ENCODE peak calls at places on chromosomes 7 and 10, in ten cellular contexts. One of them, this sample, is unnamed.

GRCh38 chr10:30092151-30092790 is 32.9 kb upstream of the JCAD start:
- DNase-seq in HT1080: peak; percentile 75
- DNase-seq in omental fat pad: no peak
- DNase-seq in KG1: no peak
- DNase-seq in heart left ventricle: no peak
- DNase-seq in NCI-H1930: no peak
- DNase-seq in mesothelial cell of epicardium: no peak
- DNase-seq in T follicular helper cell: no peak
- DNase-seq in left ventricle myocardium inferior: no peak
- DNase-seq in colonic mucosa: no peak
- DNase-seq in this sample: no peak

GRCh38 chr7:106022193-106022821 is 59.2 kb downstream of the CDHR3 start:
- DNase-seq in omental fat pad: no peak
- DNase-seq in mesothelial cell of epicardium: no peak
- DNase-seq in colonic mucosa: no peak
- DNase-seq in HT1080: peak; percentile 72
- DNase-seq in heart left ventricle: no peak
- DNase-seq in KG1: no peak
- DNase-seq in NCI-H1930: no peak
- DNase-seq in T follicular helper cell: peak; percentile 76
- DNase-seq in left ventricle myocardium inferior: no peak
- DNase-seq in this sample: no peak

GRCh38 chr10:91389636-91390512 is 20.3 kb upstream of the HECTD2 start:
- DNase-seq in HT1080: peak; percentile 23
- DNase-seq in left ventricle myocardium inferior: no peak
- DNase-seq in mesothelial cell of epicardium: no peak
- DNase-seq in heart left ventricle: no peak
- DNase-seq in KG1: peak; percentile 49
- DNase-seq in colonic mucosa: peak; percentile 21
- DNase-seq in NCI-H1930: no peak
- DNase-seq in omental fat pad: no peak
- DNase-seq in T follicular helper cell: no peak
- DNase-seq in this sample: no peak

GRCh38 chr7:124318716-124319115 is 285.8 kb upstream of the TMEM229A start:
- DNase-seq in heart left ventricle: no peak
- DNase-seq in left ventricle myocardium inferior: no peak
- DNase-seq in KG1: no peak
- DNase-seq in T follicular helper cell: no peak
- DNase-seq in HT1080: no peak
- DNase-seq in mesothelial cell of epicardium: no peak
- DNase-seq in omental fat pad: no peak
- DNase-seq in NCI-H1930: no peak
- DNase-seq in colonic mucosa: no peak
- DNase-seq in this sample: no peak

GRCh38 chr7:7969306-7970112 is 913 bp downstream of the GLCCI1 start:
- DNase-seq in HT1080: peak; percentile 33
- DNase-seq in omental fat pad: no peak
- DNase-seq in colonic mucosa: peak; percentile 56
- DNase-seq in mesothelial cell of epicardium: peak; percentile 51
- DNase-seq in T follicular helper cell: peak; percentile 26
- DNase-seq in heart left ventricle: peak; percentile 26
- DNase-seq in left ventricle myocardium inferior: peak; percentile 15
- DNase-seq in NCI-H1930: peak; percentile 40
- DNase-seq in KG1: peak; percentile 81
- DNase-seq in this sample: peak; percentile 42

GRCh38 chr10:23158370-23158769 is 33.7 kb upstream of the PTF1A start:
- DNase-seq in T follicular helper cell: peak; percentile 7
- DNase-seq in KG1: peak; percentile 8
- DNase-seq in NCI-H1930: no peak
- DNase-seq in HT1080: peak; percentile 47
- DNase-seq in heart left ventricle: no peak
- DNase-seq in omental fat pad: no peak
- DNase-seq in colonic mucosa: peak; percentile 36
- DNase-seq in left ventricle myocardium inferior: no peak
- DNase-seq in mesothelial cell of epicardium: no peak
- DNase-seq in this sample: peak; percentile 37

GRCh38 chr7:27697861-27698430 is 35.3 kb upstream of the HIBADH start:
- DNase-seq in heart left ventricle: peak; percentile 10
- DNase-seq in colonic mucosa: peak; percentile 66
- DNase-seq in mesothelial cell of epicardium: no peak
- DNase-seq in HT1080: peak; percentile 63
- DNase-seq in T follicular helper cell: no peak
- DNase-seq in left ventricle myocardium inferior: no peak
- DNase-seq in omental fat pad: no peak
- DNase-seq in NCI-H1930: no peak
- DNase-seq in KG1: peak; percentile 27
- DNase-seq in this sample: peak; percentile 37

GRCh38 chr7:28921822-28922221 is 36.3 kb downstream of the TRIL start:
- DNase-seq in colonic mucosa: peak; percentile 59
- DNase-seq in heart left ventricle: peak; percentile 44
- DNase-seq in NCI-H1930: peak; percentile 31
- DNase-seq in T follicular helper cell: peak; percentile 6
- DNase-seq in omental fat pad: no peak
- DNase-seq in KG1: peak; percentile 34
- DNase-seq in mesothelial cell of epicardium: no peak
- DNase-seq in left ventricle myocardium inferior: no peak
- DNase-seq in HT1080: peak; percentile 68
- DNase-seq in this sample: peak; percentile 29

GRCh38 chr7:68166525-68166924 is 1169.9 kb downstream of the TYW1 start:
- DNase-seq in omental fat pad: no peak
- DNase-seq in NCI-H1930: no peak
- DNase-seq in KG1: no peak
- DNase-seq in left ventricle myocardium inferior: no peak
- DNase-seq in heart left ventricle: no peak
- DNase-seq in T follicular helper cell: no peak
- DNase-seq in colonic mucosa: no peak
- DNase-seq in HT1080: no peak
- DNase-seq in mesothelial cell of epicardium: no peak
- DNase-seq in this sample: no peak

GRCh38 chr10:80462986-80463741 is 9.1 kb downstream of the TSPAN14 start:
- DNase-seq in HT1080: peak; percentile 65
- DNase-seq in left ventricle myocardium inferior: no peak
- DNase-seq in omental fat pad: no peak
- DNase-seq in mesothelial cell of epicardium: no peak
- DNase-seq in KG1: no peak
- DNase-seq in T follicular helper cell: no peak
- DNase-seq in NCI-H1930: no peak
- DNase-seq in colonic mucosa: no peak
- DNase-seq in heart left ventricle: no peak
- DNase-seq in this sample: no peak

GRCh38 chr10:92849576-92850090 is 1.3 kb downstream of the EXOC6 start:
- DNase-seq in colonic mucosa: no peak
- DNase-seq in heart left ventricle: no peak
- DNase-seq in mesothelial cell of epicardium: no peak
- DNase-seq in NCI-H1930: no peak
- DNase-seq in omental fat pad: no peak
- DNase-seq in T follicular helper cell: no peak
- DNase-seq in left ventricle myocardium inferior: no peak
- DNase-seq in HT1080: no peak
- DNase-seq in KG1: no peak
- DNase-seq in this sample: no peak

GRCh38 chr7:129494041-129494440 is 8.3 kb upstream of the SMKR1 start:
- DNase-seq in HT1080: peak; percentile 67
- DNase-seq in mesothelial cell of epicardium: no peak
- DNase-seq in heart left ventricle: no peak
- DNase-seq in KG1: no peak
- DNase-seq in omental fat pad: no peak
- DNase-seq in T follicular helper cell: no peak
- DNase-seq in colonic mucosa: no peak
- DNase-seq in NCI-H1930: no peak
- DNase-seq in left ventricle myocardium inferior: no peak
- DNase-seq in this sample: no peak

GRCh38 chr7:138657854-138658386 is 43.2 kb downstream of the SVOPL start:
- DNase-seq in omental fat pad: no peak
- DNase-seq in left ventricle myocardium inferior: no peak
- DNase-seq in colonic mucosa: no peak
- DNase-seq in KG1: no peak
- DNase-seq in T follicular helper cell: no peak
- DNase-seq in mesothelial cell of epicardium: no peak
- DNase-seq in NCI-H1930: no peak
- DNase-seq in heart left ventricle: no peak
- DNase-seq in HT1080: no peak
- DNase-seq in this sample: peak; percentile 60

GRCh38 chr10:95741807-95742528 is 14.0 kb upstream of the ENTPD1 start:
- DNase-seq in omental fat pad: no peak
- DNase-seq in HT1080: peak; percentile 6
- DNase-seq in mesothelial cell of epicardium: no peak
- DNase-seq in KG1: peak; percentile 56
- DNase-seq in colonic mucosa: peak; percentile 35
- DNase-seq in heart left ventricle: peak; percentile 73
- DNase-seq in T follicular helper cell: no peak
- DNase-seq in NCI-H1930: no peak
- DNase-seq in left ventricle myocardium inferior: no peak
- DNase-seq in this sample: no peak

GRCh38 chr7:46244752-46245151 is 323.7 kb upstream of the IGFBP3 start:
- DNase-seq in heart left ventricle: no peak
- DNase-seq in colonic mucosa: no peak
- DNase-seq in mesothelial cell of epicardium: no peak
- DNase-seq in left ventricle myocardium inferior: no peak
- DNase-seq in HT1080: no peak
- DNase-seq in T follicular helper cell: no peak
- DNase-seq in KG1: no peak
- DNase-seq in NCI-H1930: no peak
- DNase-seq in omental fat pad: no peak
- DNase-seq in this sample: no peak

GRCh38 chr10:49627031-49627430 is 13.2 kb downstream of the CHAT start:
- DNase-seq in colonic mucosa: no peak
- DNase-seq in heart left ventricle: no peak
- DNase-seq in NCI-H1930: no peak
- DNase-seq in left ventricle myocardium inferior: no peak
- DNase-seq in KG1: no peak
- DNase-seq in omental fat pad: no peak
- DNase-seq in T follicular helper cell: no peak
- DNase-seq in mesothelial cell of epicardium: no peak
- DNase-seq in HT1080: no peak
- DNase-seq in this sample: no peak